ENCODE peak calls at places on chromosomes 1 and 21, in four cellular contexts. O, F, N and K are unnamed samples.

GRCh38 chr1:226685196-226685820 is 53.8 kb downstream of the ITPKB start:
- DNase-seq in O (no peak), F (no peak), N (no peak), K (no peak)

GRCh38 chr1:205430631-205431305 is 8.9 kb upstream of the LEMD1 start:
- DNase-seq in O (no peak), F (peak), N (peak), K (peak)

GRCh38 chr1:17488977-17489739 is 49.7 kb upstream of the RCC2 start:
- DNase-seq in O (peak), F (no peak), N (peak), K (no peak)

GRCh38 chr1:13628711-13629110 is 45.1 kb downstream of the PDPN start:
- DNase-seq in O (no peak), F (no peak), N (no peak), K (no peak)

GRCh38 chr1:59375321-59376220 is 78.7 kb downstream of the FGGY start:
- DNase-seq in O (peak), F (no peak), N (no peak), K (no peak)

GRCh38 chr1:30418426-30419245 is 304.7 kb downstream of the MATN1 start:
- DNase-seq in O (no peak), F (no peak), N (no peak), K (peak)

GRCh38 chr1:202659541-202659940 is 50.7 kb downstream of the SYT2 start:
- DNase-seq in O (no peak), F (no peak), N (no peak), K (no peak)

GRCh38 chr1:47477595-47478080 is 39.8 kb downstream of the FOXD2 start:
- DNase-seq in O (no peak), F (no peak), N (no peak), K (no peak)

GRCh38 chr1:209723761-209724693 is 19.4 kb downstream of the HSD11B1 start:
- DNase-seq in O (no peak), F (peak), N (no peak), K (peak)

GRCh38 chr21:45816794-45817193 is 164.8 kb upstream of the COL6A1 start:
- DNase-seq in O (no peak), F (no peak), N (no peak), K (no peak)

GRCh38 chr1:152042030-152042429 is 5.2 kb upstream of the S100A11 start:
- DNase-seq in O (no peak), F (no peak), N (no peak), K (no peak)

GRCh38 chr1:244730153-244730933 is 77.4 kb downstream of the DESI2 start:
- DNase-seq in O (peak), F (peak), N (peak), K (peak)

GRCh38 chr21:33419538-33420123 is 16.4 kb downstream of the IFNGR2 start:
- DNase-seq in O (peak), F (no peak), N (peak), K (no peak)

GRCh38 chr1:29284286-29284960 is 48.1 kb downstream of the PTPRU start:
- DNase-seq in O (no peak), F (no peak), N (no peak), K (no peak)

GRCh38 chr1:110123224-110123623 is 11.0 kb downstream of the UBL4B start:
- DNase-seq in O (no peak), F (no peak), N (no peak), K (no peak)

GRCh38 chr1:244450597-244451538 is 841 bp downstream of the ADSS2 start:
- DNase-seq in O (no peak), F (peak), N (peak), K (peak)

GRCh38 chr1:234601217-234602017 is 8.6 kb downstream of the IRF2BP2 start:
- DNase-seq in O (no peak), F (peak), N (no peak), K (peak)

GRCh38 chr1:114107474-114108175 is 46.0 kb downstream of the SYT6 start:
- DNase-seq in O (no peak), F (no peak), N (no peak), K (no peak)

GRCh38 chr1:211613108-211613947 is 34.4 kb upstream of the SLC30A1 start:
- DNase-seq in O (peak), F (no peak), N (peak), K (no peak)

GRCh38 chr1:207806531-207807394 is 54.9 kb downstream of the CD46 start:
- DNase-seq in O (no peak), F (no peak), N (no peak), K (no peak)

GRCh38 chr1:9639190-9639589 is 12.3 kb upstream of the PIK3CD start:
- DNase-seq in O (no peak), F (no peak), N (no peak), K (no peak)

GRCh38 chr1:16173447-16174260 is 17.8 kb upstream of the EPHA2 start:
- DNase-seq in O (no peak), F (no peak), N (no peak), K (no peak)

GRCh38 chr21:37244506-37245083 is 22.5 kb downstream of the VPS26C start:
- DNase-seq in O (no peak), F (no peak), N (no peak), K (no peak)

GRCh38 chr21:21897275-21897883 is 899.2 kb downstream of the NCAM2 start:
- DNase-seq in O (no peak), F (no peak), N (no peak), K (no peak)

GRCh38 chr1:118304722-118305344 is 119.8 kb upstream of the SPAG17 start:
- DNase-seq in O (peak), F (no peak), N (no peak), K (no peak)

GRCh38 chr1:200314085-200314750 is 95.6 kb downstream of the ZNF281 start:
- DNase-seq in O (no peak), F (no peak), N (no peak), K (no peak)

GRCh38 chr1:78297828-78298227 is 192.9 kb upstream of the PTGFR start:
- DNase-seq in O (no peak), F (no peak), N (no peak), K (no peak)

GRCh38 chr21:14235101-14235500 is 19.1 kb downstream of the RBM11 start:
- DNase-seq in O (no peak), F (no peak), N (no peak), K (no peak)
- TF ChIP-seq CTCF in O (no peak), F (no peak), N (no peak), K (no peak)

GRCh38 chr1:170032531-170033295 is 41.8 kb downstream of the KIFAP3 start:
- DNase-seq in O (no peak), F (no peak), N (no peak), K (no peak)
- TF ChIP-seq CTCF in O (no peak), F (no peak), N (no peak), K (no peak)

GRCh38 chr1:8025061-8025670 is 943 bp downstream of the ERRFI1 start:
- DNase-seq in O (no peak), F (no peak), N (no peak), K (no peak)

GRCh38 chr1:8026976-8027747 is 1.1 kb upstream of the ERRFI1 start:
- DNase-seq in O (no peak), F (no peak), N (peak), K (no peak)

GRCh38 chr1:8027748-8028631 is 1.9 kb upstream of the ERRFI1 start:
- DNase-seq in O (peak), F (no peak), N (no peak), K (no peak)

GRCh38 chr1:8025671-8026144 is 401 bp downstream of the ERRFI1 start:
- DNase-seq in O (no peak), F (peak), N (no peak), K (peak)

GRCh38 chr1:8026153-8026975 is at the start of gene ERRFI1:
- DNase-seq in O (peak), F (peak), N (peak), K (peak)
- TF ChIP-seq CTCF in O (no peak), F (no peak), N (peak), K (no peak)

GRCh38 chr1:8409107-8409506 is 91.2 kb downstream of the SLC45A1 start:
- DNase-seq in O (no peak), F (no peak), N (no peak), K (peak)

GRCh38 chr1:8410791-8411190 is 92.9 kb downstream of the SLC45A1 start:
- DNase-seq in O (no peak), F (no peak), N (no peak), K (no peak)

GRCh38 chr1:8409666-8410065 is 91.8 kb downstream of the SLC45A1 start:
- DNase-seq in O (no peak), F (no peak), N (no peak), K (no peak)

GRCh38 chr1:8411803-8412182 is 93.9 kb downstream of the SLC45A1 start:
- DNase-seq in O (no peak), F (no peak), N (no peak), K (no peak)

DNA sequence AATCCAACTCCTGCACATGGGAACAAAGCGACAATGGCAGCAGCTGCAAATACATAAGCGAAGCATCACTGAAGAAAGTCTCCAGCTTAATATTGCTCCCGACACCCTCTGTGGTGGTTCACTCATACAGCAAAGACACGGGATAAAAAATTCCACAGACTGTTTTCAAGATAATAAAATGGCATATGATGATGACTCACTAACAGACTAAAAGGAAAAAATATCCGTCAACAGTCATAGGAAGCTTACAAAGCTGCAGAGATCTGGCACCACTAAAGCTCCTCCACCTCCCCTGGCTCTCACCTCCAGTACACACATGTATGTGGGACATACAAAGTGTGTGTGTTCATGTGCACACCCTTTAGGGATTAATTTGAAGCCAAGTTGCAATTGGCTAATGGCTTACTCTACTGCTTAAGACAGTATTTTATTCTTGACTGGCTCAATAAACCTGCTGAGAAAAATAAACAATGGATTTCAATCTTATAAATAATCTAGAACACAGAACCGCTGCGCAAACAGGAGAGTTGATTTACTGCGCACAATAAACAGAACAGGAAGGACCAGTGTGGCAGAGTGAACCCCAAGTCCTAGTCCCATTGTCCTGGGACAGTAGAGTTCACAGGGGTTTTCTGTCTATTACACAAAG is 94.4 kb downstream of the SLC45A1 start:
- DNase-seq in O (no peak), F (no peak), N (peak), K (no peak)
- TF ChIP-seq CTCF in O (no peak), F (no peak), N (peak), K (no peak)

GRCh38 chr1:192807968-192808587 is 761 bp upstream of the RGS2 start:
- DNase-seq in O (no peak), F (no peak), N (no peak), K (no peak)
- TF ChIP-seq CTCF in O (no peak), F (no peak), N (no peak), K (no peak)

GRCh38 chr1:3340548-3341235 is 113.8 kb upstream of the ARHGEF16 start:
- DNase-seq in O (no peak), F (no peak), N (no peak), K (no peak)
- TF ChIP-seq CTCF in O (no peak), F (no peak), N (no peak), K (no peak)

GRCh38 chr1:154768456-154769125 is 101.5 kb downstream of the KCNN3 start:
- DNase-seq in O (no peak), F (no peak), N (peak), K (no peak)

GRCh38 chr1:154767315-154768240 is 102.5 kb downstream of the KCNN3 start:
- DNase-seq in O (no peak), F (no peak), N (peak), K (no peak)

GRCh38 chr1:154764181-154764580 is 105.9 kb downstream of the KCNN3 start:
- DNase-seq in O (no peak), F (no peak), N (no peak), K (no peak)

GRCh38 chr1:154764773-154765172 is 105.3 kb downstream of the KCNN3 start:
- DNase-seq in O (no peak), F (no peak), N (no peak), K (no peak)

DNA sequence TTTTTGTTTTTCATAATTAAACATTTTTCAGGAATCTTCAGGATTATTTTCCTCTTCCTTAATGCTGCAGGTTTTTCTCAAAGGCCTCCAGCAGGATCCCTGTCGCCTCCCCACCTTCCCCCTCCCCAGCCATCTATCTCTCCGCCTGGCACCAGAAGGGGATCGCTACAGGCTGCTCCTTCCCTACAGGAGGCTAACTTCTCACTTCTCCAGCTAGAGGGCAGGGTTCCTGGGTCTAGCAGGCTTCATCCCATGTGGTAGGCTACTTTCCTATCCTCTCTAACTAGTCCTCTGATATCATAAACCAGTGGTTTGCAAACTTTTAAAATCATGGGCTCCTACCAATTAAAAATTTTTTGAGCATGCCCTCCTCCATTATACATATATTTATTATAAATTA is 104.1 kb downstream of the KCNN3 start:
- DNase-seq in O (no peak), F (no peak), N (peak), K (no peak)
- TF ChIP-seq CTCF in O (peak), F (peak), N (peak), K (peak)

GRCh38 chr1:219801433-219801832 is 126.9 kb downstream of the SLC30A10 start:
- DNase-seq in O (no peak), F (no peak), N (no peak), K (no peak)

GRCh38 chr1:219806020-219806419 is 122.3 kb downstream of the SLC30A10 start:
- DNase-seq in O (no peak), F (no peak), N (no peak), K (peak)

GRCh38 chr1:219806642-219807041 is 121.7 kb downstream of the SLC30A10 start:
- DNase-seq in O (no peak), F (no peak), N (no peak), K (no peak)

GRCh38 chr1:219808790-219809189 is 119.6 kb downstream of the SLC30A10 start:
- DNase-seq in O (no peak), F (no peak), N (no peak), K (no peak)

GRCh38 chr1:219805191-219805590 is 123.2 kb downstream of the SLC30A10 start:
- DNase-seq in O (no peak), F (no peak), N (no peak), K (no peak)
- TF ChIP-seq CTCF in O (peak), F (no peak), N (no peak), K (peak)

DNA sequence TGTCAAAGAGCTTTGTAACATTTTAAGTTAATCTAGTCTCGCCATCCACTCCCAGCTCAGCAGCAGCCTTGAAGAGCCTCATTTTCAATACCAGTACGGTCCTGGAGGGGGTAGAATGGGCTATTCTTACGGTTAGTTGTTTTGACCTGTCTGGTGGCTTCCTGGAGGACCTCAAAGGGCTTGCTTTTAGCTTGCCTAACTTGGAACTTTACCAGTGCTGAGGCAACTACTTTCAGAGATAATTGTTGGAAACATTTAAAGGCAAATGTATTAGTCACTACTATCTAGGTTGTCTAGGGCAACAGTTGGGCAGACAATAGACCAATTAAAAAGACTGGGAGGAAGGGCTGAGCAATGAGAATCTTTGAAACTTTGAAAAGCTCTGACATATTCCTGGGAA is 56.0 kb downstream of the TTLL7 start:
- DNase-seq in O (no peak), F (no peak), N (no peak), K (no peak)
- TF ChIP-seq CTCF in O (no peak), F (no peak), N (no peak), K (no peak)